ENCODE peak calls at places on chromosomes 5 and 9, in ten cellular contexts. G is psoas muscle; H is AML-193; D is activated T-cell treated with anti-CD3 and anti-CD28 coated beads, Interleukin-2, amount 50 U/mL, for 4 hours; M is Daoy; A is NCI-H2171; L is transverse colon; K is stimulated activated naive CD4-positive, alpha-beta T cell treated with Interleukin-2 at 50 U/mL for 16 hours; W is endothelial cell; T is activated naive CD4-positive, alpha-beta T cell treated with anti-CD3 and anti-CD28 coated beads for 36 hours. O is an unnamed sample.

GRCh38 chr5:137470111-137470920 is 28.8 kb downstream of the SPOCK1 start:
- DNase-seq in M (peak; percentile 97), A (no peak), H (no peak), K (no peak), G (peak; percentile 71), L (no peak), T (no peak), W (no peak), D (no peak), O (no peak)

GRCh38 chr5:133423031-133423617 is 189.2 kb downstream of the FSTL4 start:
- DNase-seq in A (no peak), L (no peak), H (no peak), G (no peak), T (no peak), W (no peak), M (no peak), K (no peak), D (no peak), O (no peak)

GRCh38 chr5:124735169-124735858 is 11.1 kb downstream of the ZNF608 start:
- DNase-seq in K (no peak), T (no peak), W (peak; percentile 68), M (no peak), G (peak; percentile 27), A (peak; percentile 56), L (peak; percentile 39), D (no peak), H (no peak), O (no peak)

GRCh38 chr9:110977259-110977709 is 61.0 kb downstream of the LPAR1 start:
- DNase-seq in K (no peak), L (no peak), A (no peak), M (peak; percentile 69), H (no peak), T (no peak), D (no peak), W (no peak), G (no peak), O (no peak)

GRCh38 chr5:139517683-139518564 is 35.4 kb upstream of the STING1 start:
- DNase-seq in H (peak; percentile 71), D (peak; percentile 88), M (peak; percentile 91), G (peak; percentile 92), A (peak; percentile 57), W (peak; percentile 98), K (peak; percentile 81), L (peak; percentile 93), T (peak; percentile 92), O (peak; percentile 73)

GRCh38 chr5:135880801-135881200 is 14.8 kb downstream of the IL9 start:
- DNase-seq in K (no peak), T (no peak), A (no peak), W (no peak), D (no peak), H (no peak), L (no peak), M (peak; percentile 26), G (no peak), O (no peak)

GRCh38 chr5:83921794-83922193 is 201.1 kb upstream of the HAPLN1 start:
- DNase-seq in L (no peak), H (no peak), G (no peak), T (no peak), W (no peak), K (no peak), M (no peak), A (no peak), D (no peak), O (no peak)

GRCh38 chr5:142831019-142831403 is 60.8 kb downstream of the ARHGAP26 start:
- DNase-seq in D (no peak), G (no peak), K (no peak), M (no peak), A (no peak), T (no peak), H (no peak), L (no peak), W (no peak), O (no peak)

GRCh38 chr5:848671-849111 is 2.1 kb downstream of the ZDHHC11 start:
- DNase-seq in M (no peak), H (no peak), G (peak; percentile 11), A (no peak), K (no peak), T (no peak), W (no peak), L (no peak), D (no peak), O (no peak)

GRCh38 chr5:128870923-128871322 is 94.4 kb upstream of the SLC27A6 start:
- DNase-seq in G (no peak), L (no peak), W (no peak), M (no peak), K (no peak), D (no peak), T (no peak), A (no peak), H (no peak), O (no peak)

GRCh38 chr5:128782446-128782845 is 182.8 kb upstream of the SLC27A6 start:
- DNase-seq in M (peak; percentile 92), A (no peak), G (peak; percentile 35), L (peak; percentile 14), W (no peak), H (no peak), K (no peak), D (no peak), T (no peak), O (no peak)

GRCh38 chr5:84862132-84862531 is 477.5 kb upstream of the EDIL3 start:
- DNase-seq in K (no peak), G (no peak), L (no peak), W (no peak), M (no peak), A (no peak), H (no peak), T (no peak), D (no peak), O (no peak)

GRCh38 chr9:128921881-128922763 is 1.3 kb downstream of the PHYHD1 start:
- DNase-seq in T (no peak), A (no peak), L (peak; percentile 25), M (no peak), K (no peak), D (no peak), G (peak; percentile 56), H (no peak), W (peak; percentile 70), O (no peak)